ENCODE peak calls at places on chromosomes 5 and 9, in seven cellular contexts. One of them, this sample, is unnamed.

GRCh38 chr9:38229123-38229829 is 160.2 kb upstream of the SHB start:
- DNase-seq in fibroblast of pulmonary artery: no peak
- DNase-seq in BJ: no peak
- DNase-seq in ovary: no peak
- DNase-seq in fibroblast of the aortic adventitia: no peak
- DNase-seq in kidney epithelial cell: no peak
- DNase-seq in OCI-LY7: no peak
- DNase-seq in this sample: no peak

GRCh38 chr5:16665611-16666010 is 48.8 kb upstream of the RETREG1 start:
- DNase-seq in fibroblast of pulmonary artery: peak
- DNase-seq in BJ: no peak
- DNase-seq in ovary: no peak
- DNase-seq in fibroblast of the aortic adventitia: peak
- DNase-seq in kidney epithelial cell: no peak
- DNase-seq in OCI-LY7: no peak
- DNase-seq in this sample: no peak

GRCh38 chr9:89744255-89744648 is 139.4 kb downstream of the GADD45G start:
- DNase-seq in fibroblast of pulmonary artery: no peak
- DNase-seq in BJ: no peak
- DNase-seq in ovary: no peak
- DNase-seq in fibroblast of the aortic adventitia: no peak
- DNase-seq in kidney epithelial cell: no peak
- DNase-seq in OCI-LY7: no peak
- DNase-seq in this sample: no peak

GRCh38 chr5:95029569-95030366 is 255.1 kb downstream of the MCTP1 start:
- DNase-seq in fibroblast of pulmonary artery: no peak
- DNase-seq in BJ: no peak
- DNase-seq in ovary: no peak
- DNase-seq in fibroblast of the aortic adventitia: no peak
- DNase-seq in kidney epithelial cell: no peak
- DNase-seq in OCI-LY7: no peak
- DNase-seq in this sample: no peak

GRCh38 chr5:134519989-134520388 is 5.5 kb upstream of the JADE2 start:
- DNase-seq in fibroblast of pulmonary artery: no peak
- DNase-seq in BJ: no peak
- DNase-seq in ovary: no peak
- DNase-seq in fibroblast of the aortic adventitia: no peak
- DNase-seq in kidney epithelial cell: no peak
- DNase-seq in OCI-LY7: no peak
- DNase-seq in this sample: no peak

GRCh38 chr5:102937916-102938315 is 182.0 kb downstream of the GIN1 start:
- DNase-seq in fibroblast of pulmonary artery: no peak
- DNase-seq in BJ: no peak
- DNase-seq in ovary: no peak
- DNase-seq in fibroblast of the aortic adventitia: no peak
- DNase-seq in kidney epithelial cell: no peak
- DNase-seq in OCI-LY7: no peak
- DNase-seq in this sample: no peak

GRCh38 chr5:116441223-116441622 is 133.4 kb downstream of the SEMA6A start:
- DNase-seq in fibroblast of pulmonary artery: no peak
- DNase-seq in BJ: no peak
- DNase-seq in ovary: no peak
- DNase-seq in fibroblast of the aortic adventitia: no peak
- DNase-seq in kidney epithelial cell: no peak
- DNase-seq in OCI-LY7: no peak
- DNase-seq in this sample: no peak

GRCh38 chr5:149239917-149240316 is 31.7 kb upstream of the AFAP1L1 start:
- DNase-seq in fibroblast of pulmonary artery: no peak
- DNase-seq in BJ: no peak
- DNase-seq in ovary: no peak
- DNase-seq in fibroblast of the aortic adventitia: no peak
- DNase-seq in kidney epithelial cell: no peak
- DNase-seq in OCI-LY7: no peak
- DNase-seq in this sample: no peak

GRCh38 chr5:162996052-162996451 is 441.3 kb upstream of the CCNG1 start:
- DNase-seq in fibroblast of pulmonary artery: no peak
- DNase-seq in BJ: no peak
- DNase-seq in ovary: no peak
- DNase-seq in fibroblast of the aortic adventitia: no peak
- DNase-seq in kidney epithelial cell: no peak
- DNase-seq in OCI-LY7: no peak
- DNase-seq in this sample: no peak

GRCh38 chr5:140966293-140967225 is at the start of gene PCDHAC2:
- DNase-seq in fibroblast of pulmonary artery: peak
- DNase-seq in BJ: no peak
- DNase-seq in ovary: peak
- DNase-seq in fibroblast of the aortic adventitia: no peak
- DNase-seq in kidney epithelial cell: no peak
- DNase-seq in OCI-LY7: no peak
- DNase-seq in this sample: no peak

GRCh38 chr5:56637321-56637920 is 177.9 kb upstream of the MAP3K1 start:
- DNase-seq in fibroblast of pulmonary artery: peak
- DNase-seq in BJ: no peak
- DNase-seq in ovary: no peak
- DNase-seq in fibroblast of the aortic adventitia: peak
- DNase-seq in kidney epithelial cell: no peak
- DNase-seq in OCI-LY7: no peak
- DNase-seq in this sample: no peak

GRCh38 chr5:96565843-96566242 is 96.3 kb upstream of the CAST start:
- DNase-seq in fibroblast of pulmonary artery: peak
- DNase-seq in BJ: peak
- DNase-seq in ovary: no peak
- DNase-seq in fibroblast of the aortic adventitia: peak
- DNase-seq in kidney epithelial cell: no peak
- DNase-seq in OCI-LY7: no peak
- DNase-seq in this sample: no peak

GRCh38 chr5:99901972-99902371 is 633.2 kb upstream of the FAM174A start:
- DNase-seq in fibroblast of pulmonary artery: no peak
- DNase-seq in BJ: no peak
- DNase-seq in ovary: no peak
- DNase-seq in fibroblast of the aortic adventitia: no peak
- DNase-seq in kidney epithelial cell: no peak
- DNase-seq in OCI-LY7: no peak
- DNase-seq in this sample: no peak

DNA sequence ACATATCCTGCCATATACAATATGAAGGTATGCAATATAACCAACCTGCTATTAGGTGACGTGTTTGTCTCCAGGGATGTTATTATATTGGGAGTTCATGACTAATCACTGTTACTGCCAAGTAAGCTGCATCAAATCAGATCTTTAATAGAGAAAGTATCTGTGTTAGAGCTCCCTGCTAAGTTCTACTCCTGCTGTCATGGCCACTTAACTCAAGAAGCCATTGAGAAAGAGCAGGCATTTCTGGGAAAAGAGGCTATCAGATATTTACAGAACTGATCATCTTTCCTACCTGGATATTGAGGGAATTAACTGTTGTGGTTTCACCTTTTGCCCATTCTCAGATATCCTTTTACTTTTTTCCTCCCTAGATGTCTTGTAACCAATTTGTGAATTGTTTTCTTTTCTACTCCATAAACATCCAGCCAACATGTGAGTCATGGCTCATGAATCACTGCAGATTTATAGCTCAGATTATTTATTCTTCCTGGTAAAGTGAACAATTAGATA is 634.8 kb upstream of the FAM174A start:
- DNase-seq in fibroblast of pulmonary artery: peak
- DNase-seq in BJ: no peak
- DNase-seq in ovary: no peak
- DNase-seq in fibroblast of the aortic adventitia: no peak
- DNase-seq in kidney epithelial cell: peak
- DNase-seq in OCI-LY7: no peak
- DNase-seq in this sample: peak
- H3K4me3 ChIP-seq in fibroblast of pulmonary artery: no peak
- H3K4me3 ChIP-seq in BJ: no peak
- H3K4me3 ChIP-seq in ovary: no peak
- H3K4me3 ChIP-seq in fibroblast of the aortic adventitia: no peak
- H3K4me3 ChIP-seq in kidney epithelial cell: no peak
- H3K4me3 ChIP-seq in OCI-LY7: no peak
- H3K4me3 ChIP-seq in this sample: no peak

GRCh38 chr9:32523910-32524309 is 2.1 kb downstream of the RIGI start:
- DNase-seq in fibroblast of pulmonary artery: no peak
- DNase-seq in BJ: no peak
- DNase-seq in ovary: no peak
- DNase-seq in fibroblast of the aortic adventitia: no peak
- DNase-seq in kidney epithelial cell: no peak
- DNase-seq in OCI-LY7: no peak
- DNase-seq in this sample: no peak

GRCh38 chr9:32526707-32527048 is 682 bp upstream of the RIGI start:
- DNase-seq in fibroblast of pulmonary artery: no peak
- DNase-seq in BJ: no peak
- DNase-seq in ovary: no peak
- DNase-seq in fibroblast of the aortic adventitia: no peak
- DNase-seq in kidney epithelial cell: no peak
- DNase-seq in OCI-LY7: no peak
- DNase-seq in this sample: no peak

GRCh38 chr9:32526042-32526706 is at the start of gene RIGI:
- DNase-seq in fibroblast of pulmonary artery: peak
- DNase-seq in BJ: peak
- DNase-seq in ovary: peak
- DNase-seq in fibroblast of the aortic adventitia: peak
- DNase-seq in kidney epithelial cell: peak
- DNase-seq in OCI-LY7: peak
- DNase-seq in this sample: peak

GRCh38 chr9:32525506-32525905 is 490 bp downstream of the RIGI start:
- DNase-seq in fibroblast of pulmonary artery: peak
- DNase-seq in BJ: no peak
- DNase-seq in ovary: no peak
- DNase-seq in fibroblast of the aortic adventitia: peak
- DNase-seq in kidney epithelial cell: no peak
- DNase-seq in OCI-LY7: no peak
- DNase-seq in this sample: no peak

DNA sequence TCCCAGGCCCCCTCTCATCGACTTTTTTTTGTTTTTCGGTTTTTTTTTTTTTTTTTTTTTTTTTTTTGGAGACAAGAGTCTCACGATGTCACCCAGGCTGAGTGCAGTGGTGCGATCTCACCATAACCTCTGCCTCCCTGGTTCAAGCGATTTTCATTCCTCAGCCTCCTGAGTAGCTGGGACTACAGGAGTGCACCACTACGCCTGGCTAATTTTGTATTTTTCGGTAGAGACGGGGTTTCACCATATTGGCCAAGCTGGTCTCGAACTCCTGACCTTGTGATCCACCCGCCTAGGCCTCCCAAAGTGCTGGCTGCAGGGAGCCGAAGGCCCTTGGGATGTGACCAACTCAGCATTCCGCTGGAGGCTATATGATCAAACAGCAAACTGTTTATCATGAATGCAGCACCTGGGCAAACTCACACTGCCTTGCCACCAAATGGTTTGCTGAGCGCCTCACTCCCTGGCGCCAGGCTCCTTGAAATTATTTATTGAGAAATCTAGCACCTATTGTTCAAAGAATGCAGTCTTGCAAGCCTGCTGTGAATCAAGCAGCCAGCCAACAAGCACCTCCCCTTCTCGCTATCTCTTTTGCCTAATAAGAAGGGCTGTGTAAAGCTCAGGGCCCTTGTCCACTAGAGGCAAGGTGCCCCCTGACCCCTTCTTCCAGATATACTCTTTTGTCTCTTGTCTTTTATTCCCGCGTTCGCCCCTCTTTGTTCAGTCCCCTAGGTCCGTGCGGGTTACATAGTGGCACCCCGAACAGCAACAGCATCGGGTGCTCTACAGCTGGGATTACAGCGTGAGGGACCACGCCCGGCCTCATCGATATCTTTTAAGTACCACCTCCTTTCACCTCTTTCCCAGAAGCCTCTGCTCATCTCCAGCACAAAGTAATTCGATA is 1.2 kb downstream of the RIGI start:
- DNase-seq in fibroblast of pulmonary artery: peak
- DNase-seq in BJ: no peak
- DNase-seq in ovary: peak
- DNase-seq in fibroblast of the aortic adventitia: peak
- DNase-seq in kidney epithelial cell: no peak
- DNase-seq in OCI-LY7: no peak
- DNase-seq in this sample: no peak
- H3K4me3 ChIP-seq in fibroblast of pulmonary artery: peak
- H3K4me3 ChIP-seq in BJ: peak
- H3K4me3 ChIP-seq in ovary: peak
- H3K4me3 ChIP-seq in fibroblast of the aortic adventitia: peak
- H3K4me3 ChIP-seq in kidney epithelial cell: peak
- H3K4me3 ChIP-seq in OCI-LY7: peak
- H3K4me3 ChIP-seq in this sample: peak

DNA sequence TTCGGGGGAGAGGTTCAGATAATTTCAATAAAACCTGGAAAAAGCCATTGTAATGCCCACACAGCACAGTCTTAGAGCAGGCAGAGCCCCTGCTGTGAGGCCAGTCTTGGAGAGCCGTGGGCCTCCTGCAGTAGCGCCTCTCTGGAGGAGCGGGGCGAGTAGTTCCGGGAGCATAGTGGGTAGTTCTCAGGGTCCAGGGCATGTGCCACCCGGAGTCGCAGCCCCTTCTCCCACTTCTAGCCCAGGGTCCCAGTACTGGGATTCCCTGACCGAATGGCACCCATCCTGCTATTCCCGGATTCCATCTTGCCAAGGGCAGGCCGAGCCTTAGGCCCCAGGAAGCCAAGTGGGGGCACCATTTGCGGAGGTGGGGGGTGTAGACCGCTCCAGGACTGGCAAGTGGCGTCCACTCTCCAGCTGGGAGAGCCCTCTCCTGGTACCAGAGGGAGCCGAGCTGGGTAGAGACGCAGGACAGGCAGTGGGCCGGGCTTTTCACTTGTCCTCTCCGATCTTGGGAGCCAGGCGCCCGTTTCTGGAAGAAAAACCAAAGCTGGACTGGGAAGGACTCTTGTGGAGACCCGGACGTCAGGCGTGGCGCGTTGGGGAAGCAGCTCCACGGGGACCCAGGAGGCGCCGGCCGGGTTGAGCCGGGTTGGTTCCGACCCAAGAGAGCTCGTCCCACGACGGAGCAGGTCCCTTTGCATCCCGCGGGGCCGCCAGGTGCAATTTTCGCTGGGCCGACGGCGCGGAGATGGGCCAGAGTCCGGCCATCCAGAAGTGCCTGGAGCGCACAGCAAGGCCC is 12.1 kb downstream of the PROP1 start:
- DNase-seq in fibroblast of pulmonary artery: no peak
- DNase-seq in BJ: no peak
- DNase-seq in ovary: no peak
- DNase-seq in fibroblast of the aortic adventitia: no peak
- DNase-seq in kidney epithelial cell: no peak
- DNase-seq in OCI-LY7: no peak
- DNase-seq in this sample: no peak
- H3K4me3 ChIP-seq in fibroblast of pulmonary artery: no peak
- H3K4me3 ChIP-seq in BJ: no peak
- H3K4me3 ChIP-seq in ovary: no peak
- H3K4me3 ChIP-seq in fibroblast of the aortic adventitia: no peak
- H3K4me3 ChIP-seq in kidney epithelial cell: no peak
- H3K4me3 ChIP-seq in OCI-LY7: no peak
- H3K4me3 ChIP-seq in this sample: no peak

DNA sequence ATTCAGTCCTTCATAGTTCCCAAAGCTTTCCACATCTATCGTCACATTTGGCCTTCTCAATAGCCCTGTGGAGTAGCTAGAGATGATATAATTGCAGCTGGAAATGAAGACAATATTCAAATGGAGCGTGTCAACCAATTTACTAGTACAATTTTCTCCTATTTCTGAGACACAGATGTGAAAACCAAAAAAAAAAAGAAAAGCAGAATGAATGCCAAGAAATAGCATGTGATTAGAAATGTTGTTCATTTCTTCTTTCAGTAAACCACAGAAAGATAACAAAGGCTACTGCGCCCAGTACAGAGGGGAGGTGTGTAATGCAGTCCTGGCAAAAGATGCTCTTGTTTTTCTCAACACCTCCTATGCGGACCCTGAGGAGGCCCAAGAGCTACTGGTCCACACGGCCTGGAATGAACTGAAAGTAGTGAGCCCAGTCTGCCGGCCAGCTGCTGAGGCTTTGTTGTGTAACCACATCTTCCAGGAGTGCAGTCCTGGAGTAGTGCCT is 99.0 kb downstream of the MUSK start:
- DNase-seq in fibroblast of pulmonary artery: peak
- DNase-seq in BJ: no peak
- DNase-seq in ovary: peak
- DNase-seq in fibroblast of the aortic adventitia: peak
- DNase-seq in kidney epithelial cell: no peak
- DNase-seq in OCI-LY7: no peak
- DNase-seq in this sample: no peak
- H3K4me3 ChIP-seq in fibroblast of pulmonary artery: no peak
- H3K4me3 ChIP-seq in BJ: no peak
- H3K4me3 ChIP-seq in ovary: no peak
- H3K4me3 ChIP-seq in fibroblast of the aortic adventitia: no peak
- H3K4me3 ChIP-seq in kidney epithelial cell: no peak
- H3K4me3 ChIP-seq in OCI-LY7: no peak
- H3K4me3 ChIP-seq in this sample: no peak